ENCODE peak calls at places on chromosomes 11 and 22, in six cellular contexts. One of them, this sample, is unnamed.
A peak's percentile ranks its signal among the peaks of the same experiment; 100 is the strongest.

GRCh38 chr11:3890806-3891205 is 35.3 kb downstream of the STIM1 start:
- DNase-seq in fibroblast of mammary gland: no peak
- DNase-seq in BJ: no peak
- DNase-seq in HepG2: no peak
- DNase-seq in BE2C: no peak
- DNase-seq in choroid plexus epithelial cell: no peak
- DNase-seq in this sample: no peak

GRCh38 chr11:107282195-107282594 is 175.4 kb downstream of the CWF19L2 start:
- DNase-seq in BE2C: no peak
- DNase-seq in HepG2: peak; percentile 10
- DNase-seq in BJ: no peak
- DNase-seq in choroid plexus epithelial cell: no peak
- DNase-seq in fibroblast of mammary gland: no peak
- DNase-seq in this sample: no peak

GRCh38 chr11:128523616-128524015 is 63.7 kb downstream of the ETS1 start:
- DNase-seq in BE2C: no peak
- DNase-seq in fibroblast of mammary gland: peak; percentile 96
- DNase-seq in BJ: no peak
- DNase-seq in choroid plexus epithelial cell: peak; percentile 69
- DNase-seq in HepG2: no peak
- DNase-seq in this sample: no peak

GRCh38 chr22:32917577-32918375 is 116.3 kb downstream of the TIMP3 start:
- DNase-seq in HepG2: no peak
- DNase-seq in choroid plexus epithelial cell: peak; percentile 63
- DNase-seq in BJ: no peak
- DNase-seq in BE2C: peak; percentile 78
- DNase-seq in fibroblast of mammary gland: no peak
- DNase-seq in this sample: no peak

GRCh38 chr11:65298131-65298535 is 16.5 kb upstream of the CDC42EP2 start:
- DNase-seq in BJ: no peak
- DNase-seq in fibroblast of mammary gland: peak; percentile 66
- DNase-seq in choroid plexus epithelial cell: peak; percentile 77
- DNase-seq in BE2C: no peak
- DNase-seq in HepG2: no peak
- DNase-seq in this sample: no peak

GRCh38 chr11:76885390-76886097 is 24.8 kb downstream of the ACER3 start:
- DNase-seq in BJ: no peak
- DNase-seq in fibroblast of mammary gland: peak; percentile 60
- DNase-seq in BE2C: no peak
- DNase-seq in choroid plexus epithelial cell: peak; percentile 63
- DNase-seq in HepG2: no peak
- DNase-seq in this sample: no peak

GRCh38 chr22:48396785-48397530 is 1430.7 kb downstream of the BRD1 start:
- DNase-seq in BJ: no peak
- DNase-seq in HepG2: peak; percentile 58
- DNase-seq in choroid plexus epithelial cell: no peak
- DNase-seq in fibroblast of mammary gland: no peak
- DNase-seq in BE2C: no peak
- DNase-seq in this sample: no peak

GRCh38 chr11:72700026-72700610 is 25.9 kb upstream of the PDE2A start:
- DNase-seq in BE2C: no peak
- DNase-seq in fibroblast of mammary gland: peak; percentile 62
- DNase-seq in HepG2: no peak
- DNase-seq in BJ: no peak
- DNase-seq in choroid plexus epithelial cell: peak; percentile 38
- DNase-seq in this sample: no peak

GRCh38 chr22:45441158-45441557 is 27.7 kb downstream of the RIBC2 start:
- DNase-seq in HepG2: peak; percentile 71
- DNase-seq in fibroblast of mammary gland: peak; percentile 75
- DNase-seq in choroid plexus epithelial cell: peak; percentile 81
- DNase-seq in BE2C: peak; percentile 77
- DNase-seq in BJ: no peak
- DNase-seq in this sample: no peak

GRCh38 chr22:17607891-17608521 is 20.5 kb downstream of the ATP6V1E1 start:
- DNase-seq in BJ: no peak
- DNase-seq in HepG2: no peak
- DNase-seq in choroid plexus epithelial cell: no peak
- DNase-seq in BE2C: no peak
- DNase-seq in fibroblast of mammary gland: no peak
- DNase-seq in this sample: no peak

GRCh38 chr11:279040-279965 is 1.1 kb downstream of the NLRP6 start:
- DNase-seq in choroid plexus epithelial cell: no peak
- DNase-seq in BE2C: no peak
- DNase-seq in fibroblast of mammary gland: no peak
- DNase-seq in BJ: no peak
- DNase-seq in HepG2: no peak
- DNase-seq in this sample: no peak

GRCh38 chr22:20507253-20508066 is at the start of gene MED15:
- DNase-seq in fibroblast of mammary gland: peak; percentile 91
- DNase-seq in choroid plexus epithelial cell: peak; percentile 90
- DNase-seq in BJ: no peak
- DNase-seq in HepG2: peak; percentile 87
- DNase-seq in BE2C: peak; percentile 95
- DNase-seq in this sample: no peak

GRCh38 chr11:60634151-60634550 is 65.3 kb upstream of the MS4A8 start:
- DNase-seq in HepG2: no peak
- DNase-seq in fibroblast of mammary gland: no peak
- DNase-seq in choroid plexus epithelial cell: peak; percentile 1
- DNase-seq in BE2C: no peak
- DNase-seq in BJ: no peak
- DNase-seq in this sample: no peak

GRCh38 chr11:124977006-124977405 is 23.0 kb downstream of the CCDC15 start:
- DNase-seq in BE2C: no peak
- DNase-seq in choroid plexus epithelial cell: peak; percentile 14
- DNase-seq in fibroblast of mammary gland: peak; percentile 2
- DNase-seq in BJ: no peak
- DNase-seq in HepG2: no peak
- DNase-seq in this sample: no peak

GRCh38 chr11:126733685-126734084 is 266.9 kb downstream of the KIRREL3 start:
- DNase-seq in HepG2: no peak
- DNase-seq in BJ: no peak
- DNase-seq in choroid plexus epithelial cell: no peak
- DNase-seq in fibroblast of mammary gland: no peak
- DNase-seq in BE2C: no peak
- DNase-seq in this sample: no peak

GRCh38 chr22:44594951-44595350 is 96.9 kb upstream of the RTL6 start:
- DNase-seq in fibroblast of mammary gland: no peak
- DNase-seq in BJ: no peak
- DNase-seq in BE2C: no peak
- DNase-seq in choroid plexus epithelial cell: no peak
- DNase-seq in HepG2: no peak
- DNase-seq in this sample: no peak

GRCh38 chr11:67056640-67057409 is at the start of gene RHOD:
- DNase-seq in HepG2: no peak
- DNase-seq in choroid plexus epithelial cell: peak; percentile 31
- DNase-seq in BJ: no peak
- DNase-seq in BE2C: no peak
- DNase-seq in fibroblast of mammary gland: no peak
- DNase-seq in this sample: no peak

GRCh38 chr11:96154802-96155520 is 188.0 kb downstream of the MAML2 start:
- DNase-seq in HepG2: no peak
- DNase-seq in BJ: no peak
- DNase-seq in BE2C: peak; percentile 33
- DNase-seq in choroid plexus epithelial cell: peak; percentile 70
- DNase-seq in fibroblast of mammary gland: peak; percentile 85
- DNase-seq in this sample: no peak

GRCh38 chr11:96157517-96157873 is 185.5 kb downstream of the MAML2 start:
- DNase-seq in choroid plexus epithelial cell: no peak
- DNase-seq in fibroblast of mammary gland: no peak
- DNase-seq in BJ: no peak
- DNase-seq in HepG2: no peak
- DNase-seq in BE2C: no peak
- DNase-seq in this sample: no peak

GRCh38 chr11:96158126-96158525 is 184.9 kb downstream of the MAML2 start:
- DNase-seq in BE2C: no peak
- DNase-seq in fibroblast of mammary gland: no peak
- DNase-seq in choroid plexus epithelial cell: no peak
- DNase-seq in HepG2: no peak
- DNase-seq in BJ: no peak
- DNase-seq in this sample: no peak

GRCh38 chr11:96156379-96156722 is 186.6 kb downstream of the MAML2 start:
- DNase-seq in choroid plexus epithelial cell: no peak
- DNase-seq in HepG2: no peak
- DNase-seq in BJ: no peak
- DNase-seq in BE2C: no peak
- DNase-seq in fibroblast of mammary gland: no peak
- DNase-seq in this sample: no peak

GRCh38 chr11:96155627-96156378 is 187.2 kb downstream of the MAML2 start:
- DNase-seq in HepG2: peak; percentile 64
- DNase-seq in choroid plexus epithelial cell: peak; percentile 100
- DNase-seq in BE2C: peak; percentile 71
- DNase-seq in BJ: peak; percentile 91
- DNase-seq in fibroblast of mammary gland: peak; percentile 99
- DNase-seq in this sample: peak; percentile 91
- TF ChIP-seq CTCF in HepG2: peak; percentile 54
- TF ChIP-seq CTCF in choroid plexus epithelial cell: peak; percentile 55
- TF ChIP-seq CTCF in BE2C: peak; percentile 61
- TF ChIP-seq CTCF in BJ: peak; percentile 45
- TF ChIP-seq CTCF in fibroblast of mammary gland: peak; percentile 43
- TF ChIP-seq CTCF in this sample: peak; percentile 35

DNA sequence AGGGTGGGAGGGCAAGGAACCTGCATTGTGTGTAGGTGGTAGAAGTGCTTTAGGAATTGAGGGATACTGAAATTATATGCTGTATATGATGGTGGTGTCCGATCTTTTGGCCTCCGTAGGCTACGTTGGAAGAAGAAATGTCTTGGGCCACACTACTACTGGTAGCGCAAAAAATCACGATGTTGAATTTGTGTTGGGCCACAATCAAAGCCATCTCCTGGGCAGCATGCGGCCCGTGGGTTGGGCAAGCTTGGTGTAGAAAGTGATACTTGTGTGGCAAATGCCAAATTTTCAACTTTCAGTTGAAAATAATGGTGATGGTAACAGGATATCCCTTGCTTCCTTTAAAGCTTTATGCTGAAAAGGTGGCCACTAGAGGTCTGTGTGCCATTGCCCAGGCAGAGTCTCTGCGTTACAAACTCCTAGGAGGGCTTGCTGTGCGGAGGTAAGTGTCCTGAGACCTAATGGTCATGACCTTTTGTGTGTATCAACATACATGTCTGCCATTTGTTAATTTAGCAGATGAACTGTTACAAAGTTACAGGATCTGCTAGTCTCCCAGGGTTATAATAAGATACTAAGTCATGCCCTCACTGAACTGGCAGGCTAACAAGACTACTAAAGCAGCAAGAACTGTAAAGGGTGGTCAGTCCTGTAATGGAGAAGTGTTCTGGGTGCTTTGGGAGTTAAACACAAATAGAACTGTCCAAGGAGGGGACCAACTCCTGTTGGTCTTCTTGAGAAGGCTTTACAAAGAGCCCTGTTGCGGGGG is 2.9 kb downstream of the RPS3 start:
- DNase-seq in BJ: no peak
- DNase-seq in HepG2: no peak
- DNase-seq in BE2C: no peak
- DNase-seq in choroid plexus epithelial cell: no peak
- DNase-seq in fibroblast of mammary gland: no peak
- DNase-seq in this sample: no peak
- H3K4me3 ChIP-seq in BJ: no peak overlapping the region
- H3K4me3 ChIP-seq in HepG2: peak overlapping the region; percentile 91
- H3K4me3 ChIP-seq in BE2C: peak overlapping the region; percentile 100
- H3K4me3 ChIP-seq in choroid plexus epithelial cell: peak overlapping the region; percentile 3
- H3K4me3 ChIP-seq in fibroblast of mammary gland: peak overlapping the region; percentile 90
- H3K4me3 ChIP-seq in this sample: peak overlapping the region; percentile 15

GRCh38 chr11:8086571-8086970 is 5.6 kb downstream of the TUB start:
- DNase-seq in HepG2: no peak
- DNase-seq in choroid plexus epithelial cell: no peak
- DNase-seq in BE2C: no peak
- DNase-seq in BJ: no peak
- DNase-seq in fibroblast of mammary gland: no peak
- DNase-seq in this sample: no peak

GRCh38 chr11:8085006-8085645 is 4.1 kb downstream of the TUB start:
- DNase-seq in BJ: no peak
- DNase-seq in BE2C: no peak
- DNase-seq in fibroblast of mammary gland: no peak
- DNase-seq in choroid plexus epithelial cell: no peak
- DNase-seq in HepG2: no peak
- DNase-seq in this sample: no peak

GRCh38 chr11:8086001-8086479 is 5.0 kb downstream of the TUB start:
- DNase-seq in fibroblast of mammary gland: peak; percentile 23
- DNase-seq in choroid plexus epithelial cell: no peak
- DNase-seq in HepG2: no peak
- DNase-seq in BE2C: peak; percentile 80
- DNase-seq in BJ: no peak
- DNase-seq in this sample: no peak

GRCh38 chr11:8087756-8088155 is 6.7 kb downstream of the TUB start:
- DNase-seq in BJ: no peak
- DNase-seq in fibroblast of mammary gland: no peak
- DNase-seq in choroid plexus epithelial cell: no peak
- DNase-seq in HepG2: no peak
- DNase-seq in BE2C: no peak
- DNase-seq in this sample: no peak

DNA sequence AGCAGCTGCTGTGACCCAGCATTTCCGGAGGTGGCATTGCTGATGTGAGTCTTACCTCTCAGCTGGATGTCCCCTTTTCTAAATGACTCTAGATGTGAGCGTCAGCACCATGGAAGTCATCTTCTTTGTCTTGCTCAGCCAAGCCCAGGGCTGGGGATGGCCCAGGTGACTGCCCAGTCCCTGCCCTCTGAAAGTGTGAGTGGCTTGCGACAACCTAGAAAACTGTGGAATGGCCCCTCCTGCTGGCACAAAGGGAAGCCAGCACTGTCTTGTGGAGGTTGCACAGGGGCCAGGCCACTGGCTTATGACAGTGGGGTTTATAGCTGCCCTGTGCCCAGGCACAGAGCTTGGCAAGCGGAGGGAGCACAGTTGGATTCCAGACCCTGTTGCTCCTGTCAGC is 6.2 kb downstream of the TUB start:
- DNase-seq in BE2C: no peak
- DNase-seq in BJ: no peak
- DNase-seq in choroid plexus epithelial cell: no peak
- DNase-seq in fibroblast of mammary gland: no peak
- DNase-seq in HepG2: no peak
- DNase-seq in this sample: no peak
- TF ChIP-seq CTCF in BE2C: peak; percentile 27
- TF ChIP-seq CTCF in BJ: peak; percentile 25
- TF ChIP-seq CTCF in choroid plexus epithelial cell: peak; percentile 46
- TF ChIP-seq CTCF in fibroblast of mammary gland: peak; percentile 18
- TF ChIP-seq CTCF in HepG2: peak; percentile 38
- TF ChIP-seq CTCF in this sample: peak; percentile 32

DNA sequence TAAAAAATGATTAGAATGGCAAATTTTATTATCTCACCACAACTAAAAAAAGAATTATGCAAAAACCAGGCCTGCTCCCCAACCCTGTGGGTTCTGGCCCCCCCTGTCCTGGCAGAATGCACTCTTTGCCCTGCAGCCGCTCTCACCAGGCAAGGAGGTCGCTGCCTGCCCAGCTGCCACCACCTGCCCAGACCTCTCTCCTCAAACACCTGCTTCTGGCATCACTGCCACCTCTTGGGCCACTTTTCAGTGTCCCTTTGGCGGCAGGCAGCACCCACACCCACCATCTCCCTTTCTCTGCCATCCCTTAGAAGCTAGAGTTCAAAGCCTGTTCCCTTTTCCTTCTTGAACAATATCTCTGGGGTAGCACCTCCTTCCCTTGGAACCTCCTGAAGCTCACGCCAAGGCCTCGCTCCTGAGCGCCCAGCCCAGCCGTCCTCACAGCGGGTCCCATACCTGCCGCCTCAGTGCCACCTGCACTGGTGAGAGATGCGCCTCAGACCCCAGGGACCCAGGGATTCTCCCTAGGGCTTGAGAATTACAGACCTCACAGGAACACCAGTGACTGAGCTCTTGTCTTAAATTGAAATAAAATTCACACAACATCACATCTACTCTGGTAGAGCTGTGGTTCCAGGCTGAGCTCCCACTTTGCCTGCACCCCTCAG is 44.6 kb downstream of the SGSM3 start:
- DNase-seq in fibroblast of mammary gland: no peak
- DNase-seq in BE2C: no peak
- DNase-seq in HepG2: no peak
- DNase-seq in choroid plexus epithelial cell: no peak
- DNase-seq in BJ: no peak
- DNase-seq in this sample: no peak
- H3K4me3 ChIP-seq in fibroblast of mammary gland: no peak overlapping the region
- H3K4me3 ChIP-seq in BE2C: no peak overlapping the region
- H3K4me3 ChIP-seq in HepG2: no peak overlapping the region
- H3K4me3 ChIP-seq in choroid plexus epithelial cell: no peak overlapping the region
- H3K4me3 ChIP-seq in BJ: no peak overlapping the region
- H3K4me3 ChIP-seq in this sample: no peak overlapping the region